ENCODE peak calls at places on chromosomes 16 and 17, in four cellular contexts. One of them, this sample, is unnamed.

GRCh38 chr17:40854175-40854814 is 12.7 kb downstream of the KRT12 start:
- DNase-seq in adrenal gland: no peak
- DNase-seq in cardiac muscle cell: no peak
- DNase-seq in stimulated activated CD8-positive, alpha-beta memory T cell treated with anti-CD3 and anti-CD28 coated beads, Interleukin-4, amount 100 ng/mL, for 24 hours: no peak
- DNase-seq in this sample: peak; percentile 96

GRCh38 chr17:52420555-52421078 is 262.1 kb upstream of the CA10 start:
- DNase-seq in adrenal gland: no peak
- DNase-seq in cardiac muscle cell: no peak
- DNase-seq in stimulated activated CD8-positive, alpha-beta memory T cell treated with anti-CD3 and anti-CD28 coated beads, Interleukin-4, amount 100 ng/mL, for 24 hours: no peak
- DNase-seq in this sample: no peak

GRCh38 chr17:79892457-79893236 is 53.4 kb upstream of the CBX4 start:
- DNase-seq in adrenal gland: no peak
- DNase-seq in cardiac muscle cell: no peak
- DNase-seq in stimulated activated CD8-positive, alpha-beta memory T cell treated with anti-CD3 and anti-CD28 coated beads, Interleukin-4, amount 100 ng/mL, for 24 hours: no peak
- DNase-seq in this sample: no peak

GRCh38 chr17:63702223-63702577 is 2.3 kb upstream of the LIMD2 start:
- DNase-seq in adrenal gland: no peak
- DNase-seq in cardiac muscle cell: no peak
- DNase-seq in stimulated activated CD8-positive, alpha-beta memory T cell treated with anti-CD3 and anti-CD28 coated beads, Interleukin-4, amount 100 ng/mL, for 24 hours: peak; percentile 49
- DNase-seq in this sample: no peak

GRCh38 chr16:426115-426905 is 861 bp downstream of the RAB11FIP3 start:
- DNase-seq in adrenal gland: peak; percentile 25
- DNase-seq in cardiac muscle cell: peak; percentile 30
- DNase-seq in stimulated activated CD8-positive, alpha-beta memory T cell treated with anti-CD3 and anti-CD28 coated beads, Interleukin-4, amount 100 ng/mL, for 24 hours: no peak
- DNase-seq in this sample: peak; percentile 38

GRCh38 chr16:85557083-85557975 is 55.8 kb upstream of the GSE1 start:
- DNase-seq in adrenal gland: no peak
- DNase-seq in cardiac muscle cell: no peak
- DNase-seq in stimulated activated CD8-positive, alpha-beta memory T cell treated with anti-CD3 and anti-CD28 coated beads, Interleukin-4, amount 100 ng/mL, for 24 hours: peak; percentile 38
- DNase-seq in this sample: peak; percentile 49

GRCh38 chr16:84973226-84973625 is 38.1 kb downstream of the ZDHHC7 start:
- DNase-seq in adrenal gland: no peak
- DNase-seq in cardiac muscle cell: no peak
- DNase-seq in stimulated activated CD8-positive, alpha-beta memory T cell treated with anti-CD3 and anti-CD28 coated beads, Interleukin-4, amount 100 ng/mL, for 24 hours: no peak
- DNase-seq in this sample: no peak

GRCh38 chr16:49439050-49439449 is 65.4 kb downstream of the C16orf78 start:
- DNase-seq in adrenal gland: no peak
- DNase-seq in cardiac muscle cell: no peak
- DNase-seq in stimulated activated CD8-positive, alpha-beta memory T cell treated with anti-CD3 and anti-CD28 coated beads, Interleukin-4, amount 100 ng/mL, for 24 hours: no peak
- DNase-seq in this sample: no peak

GRCh38 chr17:37535906-37536305 is 46.2 kb downstream of the DUSP14 start:
- DNase-seq in adrenal gland: no peak
- DNase-seq in cardiac muscle cell: no peak
- DNase-seq in stimulated activated CD8-positive, alpha-beta memory T cell treated with anti-CD3 and anti-CD28 coated beads, Interleukin-4, amount 100 ng/mL, for 24 hours: no peak
- DNase-seq in this sample: no peak

GRCh38 chr16:53224932-53225533 is 170.2 kb downstream of the CHD9 start:
- DNase-seq in adrenal gland: peak; percentile 19
- DNase-seq in cardiac muscle cell: no peak
- DNase-seq in stimulated activated CD8-positive, alpha-beta memory T cell treated with anti-CD3 and anti-CD28 coated beads, Interleukin-4, amount 100 ng/mL, for 24 hours: no peak
- DNase-seq in this sample: peak; percentile 48

GRCh38 chr16:30534368-30535105 is at the start of gene ZNF747:
- DNase-seq in adrenal gland: peak; percentile 93
- DNase-seq in cardiac muscle cell: peak; percentile 91
- DNase-seq in stimulated activated CD8-positive, alpha-beta memory T cell treated with anti-CD3 and anti-CD28 coated beads, Interleukin-4, amount 100 ng/mL, for 24 hours: peak; percentile 87
- DNase-seq in this sample: peak; percentile 86

GRCh38 chr16:74501484-74502479 is 80.5 kb upstream of the CLEC18B start:
- DNase-seq in adrenal gland: no peak
- DNase-seq in cardiac muscle cell: no peak
- DNase-seq in stimulated activated CD8-positive, alpha-beta memory T cell treated with anti-CD3 and anti-CD28 coated beads, Interleukin-4, amount 100 ng/mL, for 24 hours: no peak
- DNase-seq in this sample: no peak

GRCh38 chr16:79897444-79898146 is 297.1 kb upstream of the MAF start:
- DNase-seq in adrenal gland: no peak
- DNase-seq in cardiac muscle cell: no peak
- DNase-seq in stimulated activated CD8-positive, alpha-beta memory T cell treated with anti-CD3 and anti-CD28 coated beads, Interleukin-4, amount 100 ng/mL, for 24 hours: no peak
- DNase-seq in this sample: no peak

GRCh38 chr16:57374067-57374534 is 1.8 kb downstream of the CX3CL1 start:
- DNase-seq in adrenal gland: no peak
- DNase-seq in cardiac muscle cell: no peak
- DNase-seq in stimulated activated CD8-positive, alpha-beta memory T cell treated with anti-CD3 and anti-CD28 coated beads, Interleukin-4, amount 100 ng/mL, for 24 hours: no peak
- DNase-seq in this sample: no peak

GRCh38 chr17:3576970-3577369 is 19.4 kb upstream of the TRPV3 start:
- DNase-seq in adrenal gland: no peak
- DNase-seq in cardiac muscle cell: no peak
- DNase-seq in stimulated activated CD8-positive, alpha-beta memory T cell treated with anti-CD3 and anti-CD28 coated beads, Interleukin-4, amount 100 ng/mL, for 24 hours: no peak
- DNase-seq in this sample: no peak

GRCh38 chr16:83906690-83907089 is 7.8 kb downstream of the MLYCD start:
- DNase-seq in adrenal gland: no peak
- DNase-seq in cardiac muscle cell: peak; percentile 61
- DNase-seq in stimulated activated CD8-positive, alpha-beta memory T cell treated with anti-CD3 and anti-CD28 coated beads, Interleukin-4, amount 100 ng/mL, for 24 hours: no peak
- DNase-seq in this sample: no peak

GRCh38 chr16:2357331-2357730 is 16.8 kb upstream of the ABCA3 start:
- DNase-seq in adrenal gland: no peak
- DNase-seq in cardiac muscle cell: no peak
- DNase-seq in stimulated activated CD8-positive, alpha-beta memory T cell treated with anti-CD3 and anti-CD28 coated beads, Interleukin-4, amount 100 ng/mL, for 24 hours: no peak
- DNase-seq in this sample: no peak

GRCh38 chr16:1450218-1450617 is 5.9 kb upstream of the CCDC154 start:
- DNase-seq in adrenal gland: no peak
- DNase-seq in cardiac muscle cell: no peak
- DNase-seq in stimulated activated CD8-positive, alpha-beta memory T cell treated with anti-CD3 and anti-CD28 coated beads, Interleukin-4, amount 100 ng/mL, for 24 hours: no peak
- DNase-seq in this sample: no peak

GRCh38 chr17:68199837-68200688 is 47.8 kb upstream of the AMZ2 start:
- DNase-seq in adrenal gland: no peak
- DNase-seq in cardiac muscle cell: no peak
- DNase-seq in stimulated activated CD8-positive, alpha-beta memory T cell treated with anti-CD3 and anti-CD28 coated beads, Interleukin-4, amount 100 ng/mL, for 24 hours: no peak
- DNase-seq in this sample: no peak

GRCh38 chr16:28130099-28131088 is 66.9 kb upstream of the GSG1L start:
- DNase-seq in adrenal gland: peak; percentile 13
- DNase-seq in cardiac muscle cell: peak; percentile 5
- DNase-seq in stimulated activated CD8-positive, alpha-beta memory T cell treated with anti-CD3 and anti-CD28 coated beads, Interleukin-4, amount 100 ng/mL, for 24 hours: no peak
- DNase-seq in this sample: no peak

GRCh38 chr17:15930426-15930825 is 14.5 kb upstream of the ADORA2B start:
- DNase-seq in adrenal gland: no peak
- DNase-seq in cardiac muscle cell: no peak
- DNase-seq in stimulated activated CD8-positive, alpha-beta memory T cell treated with anti-CD3 and anti-CD28 coated beads, Interleukin-4, amount 100 ng/mL, for 24 hours: no peak
- DNase-seq in this sample: peak; percentile 58

GRCh38 chr17:76968707-76969597 is 100.7 kb downstream of the MGAT5B start:
- DNase-seq in adrenal gland: no peak
- DNase-seq in cardiac muscle cell: peak; percentile 89
- DNase-seq in stimulated activated CD8-positive, alpha-beta memory T cell treated with anti-CD3 and anti-CD28 coated beads, Interleukin-4, amount 100 ng/mL, for 24 hours: peak; percentile 21
- DNase-seq in this sample: peak; percentile 51

GRCh38 chr17:81731271-81731670 is 19.2 kb downstream of the SLC25A10 start:
- DNase-seq in adrenal gland: no peak
- DNase-seq in cardiac muscle cell: no peak
- DNase-seq in stimulated activated CD8-positive, alpha-beta memory T cell treated with anti-CD3 and anti-CD28 coated beads, Interleukin-4, amount 100 ng/mL, for 24 hours: no peak
- DNase-seq in this sample: peak; percentile 45

GRCh38 chr16:57041182-57042156 is 50.9 kb upstream of the CPNE2 start:
- DNase-seq in adrenal gland: no peak
- DNase-seq in cardiac muscle cell: no peak
- DNase-seq in stimulated activated CD8-positive, alpha-beta memory T cell treated with anti-CD3 and anti-CD28 coated beads, Interleukin-4, amount 100 ng/mL, for 24 hours: peak; percentile 75
- DNase-seq in this sample: no peak

GRCh38 chr17:75861927-75862317 is 6.8 kb upstream of the WBP2 start:
- DNase-seq in adrenal gland: no peak
- DNase-seq in cardiac muscle cell: no peak
- DNase-seq in stimulated activated CD8-positive, alpha-beta memory T cell treated with anti-CD3 and anti-CD28 coated beads, Interleukin-4, amount 100 ng/mL, for 24 hours: no peak
- DNase-seq in this sample: no peak

GRCh38 chr17:79778504-79779087 is 648 bp downstream of the CBX2 start:
- DNase-seq in adrenal gland: no peak
- DNase-seq in cardiac muscle cell: peak; percentile 58
- DNase-seq in stimulated activated CD8-positive, alpha-beta memory T cell treated with anti-CD3 and anti-CD28 coated beads, Interleukin-4, amount 100 ng/mL, for 24 hours: no peak
- DNase-seq in this sample: no peak

GRCh38 chr17:20955437-20956323 is 87.1 kb downstream of the USP22 start:
- DNase-seq in adrenal gland: peak; percentile 40
- DNase-seq in cardiac muscle cell: no peak
- DNase-seq in stimulated activated CD8-positive, alpha-beta memory T cell treated with anti-CD3 and anti-CD28 coated beads, Interleukin-4, amount 100 ng/mL, for 24 hours: no peak
- DNase-seq in this sample: peak; percentile 12

GRCh38 chr17:42675984-42676423 is 790 bp downstream of the PLEKHH3 start:
- DNase-seq in adrenal gland: peak; percentile 60
- DNase-seq in cardiac muscle cell: peak; percentile 67
- DNase-seq in stimulated activated CD8-positive, alpha-beta memory T cell treated with anti-CD3 and anti-CD28 coated beads, Interleukin-4, amount 100 ng/mL, for 24 hours: no peak
- DNase-seq in this sample: peak; percentile 74

GRCh38 chr17:62968445-62968923 is 2.4 kb downstream of the TANC2 start:
- DNase-seq in adrenal gland: peak; percentile 56
- DNase-seq in cardiac muscle cell: peak; percentile 87
- DNase-seq in stimulated activated CD8-positive, alpha-beta memory T cell treated with anti-CD3 and anti-CD28 coated beads, Interleukin-4, amount 100 ng/mL, for 24 hours: no peak
- DNase-seq in this sample: peak; percentile 95

GRCh38 chr17:7809086-7809790 is 24.8 kb upstream of the KDM6B start:
- DNase-seq in adrenal gland: no peak
- DNase-seq in cardiac muscle cell: no peak
- DNase-seq in stimulated activated CD8-positive, alpha-beta memory T cell treated with anti-CD3 and anti-CD28 coated beads, Interleukin-4, amount 100 ng/mL, for 24 hours: no peak
- DNase-seq in this sample: no peak